ENCODE peak calls at places on chromosomes 5 and 9, in six cellular contexts. One of them, this sample, is unnamed.

GRCh38 chr9:98654247-98654646 is 54.5 kb downstream of the GABBR2 start:
- DNase-seq in psoas muscle: no peak
- DNase-seq in iPS DF 6.9: no peak
- DNase-seq in GM23248: peak
- DNase-seq in CD4-positive, alpha-beta memory T cell: no peak
- DNase-seq in endodermal cell: no peak
- DNase-seq in this sample: peak

GRCh38 chr5:10077721-10078551 is 171.8 kb downstream of the ATPSCKMT start:
- DNase-seq in endodermal cell: no peak
- DNase-seq in CD4-positive, alpha-beta memory T cell: no peak
- DNase-seq in psoas muscle: no peak
- DNase-seq in iPS DF 6.9: no peak
- DNase-seq in GM23248: peak
- DNase-seq in this sample: no peak

GRCh38 chr5:104909803-104910202 is 1347.2 kb upstream of the NUDT12 start:
- DNase-seq in GM23248: no peak
- DNase-seq in endodermal cell: no peak
- DNase-seq in CD4-positive, alpha-beta memory T cell: no peak
- DNase-seq in psoas muscle: no peak
- DNase-seq in iPS DF 6.9: no peak
- DNase-seq in this sample: no peak

GRCh38 chr9:137303031-137303892 is 1.2 kb upstream of the NRARP start:
- DNase-seq in endodermal cell: peak
- DNase-seq in iPS DF 6.9: no peak
- DNase-seq in GM23248: no peak
- DNase-seq in psoas muscle: peak
- DNase-seq in CD4-positive, alpha-beta memory T cell: no peak
- DNase-seq in this sample: no peak

GRCh38 chr5:142145106-142145900 is 36.7 kb downstream of the NDFIP1 start:
- DNase-seq in GM23248: peak
- DNase-seq in CD4-positive, alpha-beta memory T cell: peak
- DNase-seq in psoas muscle: peak
- DNase-seq in endodermal cell: peak
- DNase-seq in iPS DF 6.9: peak
- DNase-seq in this sample: no peak

GRCh38 chr9:124889006-124889405 is 27.1 kb downstream of the ARPC5L start:
- DNase-seq in CD4-positive, alpha-beta memory T cell: no peak
- DNase-seq in endodermal cell: no peak
- DNase-seq in psoas muscle: no peak
- DNase-seq in iPS DF 6.9: no peak
- DNase-seq in GM23248: no peak
- DNase-seq in this sample: no peak

GRCh38 chr5:174433098-174433497 is 291.3 kb upstream of the MSX2 start:
- DNase-seq in iPS DF 6.9: no peak
- DNase-seq in endodermal cell: no peak
- DNase-seq in GM23248: no peak
- DNase-seq in CD4-positive, alpha-beta memory T cell: no peak
- DNase-seq in psoas muscle: no peak
- DNase-seq in this sample: no peak

GRCh38 chr9:100306283-100306682 is 46.5 kb downstream of the TEX10 start:
- DNase-seq in psoas muscle: no peak
- DNase-seq in GM23248: no peak
- DNase-seq in iPS DF 6.9: no peak
- DNase-seq in endodermal cell: no peak
- DNase-seq in CD4-positive, alpha-beta memory T cell: no peak
- DNase-seq in this sample: no peak

GRCh38 chr9:88092699-88093359 is 45.4 kb downstream of the SPATA31C2 start:
- DNase-seq in endodermal cell: peak
- DNase-seq in iPS DF 6.9: no peak
- DNase-seq in psoas muscle: no peak
- DNase-seq in CD4-positive, alpha-beta memory T cell: no peak
- DNase-seq in GM23248: no peak
- DNase-seq in this sample: no peak

GRCh38 chr5:174235993-174236528 is 190.6 kb downstream of the NSG2 start:
- DNase-seq in psoas muscle: no peak
- DNase-seq in GM23248: no peak
- DNase-seq in iPS DF 6.9: no peak
- DNase-seq in endodermal cell: no peak
- DNase-seq in CD4-positive, alpha-beta memory T cell: no peak
- DNase-seq in this sample: no peak

GRCh38 chr9:93200449-93200742 is 16.5 kb downstream of the WNK2 start:
- DNase-seq in CD4-positive, alpha-beta memory T cell: no peak
- DNase-seq in psoas muscle: no peak
- DNase-seq in endodermal cell: no peak
- DNase-seq in iPS DF 6.9: no peak
- DNase-seq in GM23248: no peak
- DNase-seq in this sample: no peak

GRCh38 chr9:109956811-109957440 is 176.9 kb downstream of the PALM2AKAP2 start:
- DNase-seq in GM23248: peak
- DNase-seq in endodermal cell: no peak
- DNase-seq in iPS DF 6.9: no peak
- DNase-seq in CD4-positive, alpha-beta memory T cell: no peak
- DNase-seq in psoas muscle: no peak
- DNase-seq in this sample: no peak

GRCh38 chr5:168305281-168305680 is 13.8 kb downstream of the WWC1 start:
- DNase-seq in GM23248: no peak
- DNase-seq in iPS DF 6.9: no peak
- DNase-seq in CD4-positive, alpha-beta memory T cell: no peak
- DNase-seq in endodermal cell: no peak
- DNase-seq in psoas muscle: no peak
- DNase-seq in this sample: no peak

GRCh38 chr5:93246093-93246855 is 334.7 kb downstream of the NR2F1-AS1 start:
- DNase-seq in iPS DF 6.9: no peak
- DNase-seq in endodermal cell: peak
- DNase-seq in CD4-positive, alpha-beta memory T cell: no peak
- DNase-seq in psoas muscle: no peak
- DNase-seq in GM23248: peak
- DNase-seq in this sample: no peak

GRCh38 chr9:16262467-16263261 is 607.8 kb downstream of the BNC2 start:
- DNase-seq in endodermal cell: peak
- DNase-seq in CD4-positive, alpha-beta memory T cell: no peak
- DNase-seq in iPS DF 6.9: no peak
- DNase-seq in psoas muscle: no peak
- DNase-seq in GM23248: no peak
- DNase-seq in this sample: no peak

GRCh38 chr5:42250-42649 is 49.7 kb upstream of the PLEKHG4B start:
- DNase-seq in CD4-positive, alpha-beta memory T cell: no peak
- DNase-seq in iPS DF 6.9: no peak
- DNase-seq in psoas muscle: no peak
- DNase-seq in GM23248: peak
- DNase-seq in endodermal cell: peak
- DNase-seq in this sample: no peak

GRCh38 chr5:111755264-111755941 is 1.6 kb downstream of the NREP start:
- DNase-seq in psoas muscle: no peak
- DNase-seq in endodermal cell: no peak
- DNase-seq in iPS DF 6.9: no peak
- DNase-seq in CD4-positive, alpha-beta memory T cell: no peak
- DNase-seq in GM23248: peak
- DNase-seq in this sample: no peak

GRCh38 chr9:14428781-14429230 is 114.9 kb upstream of the NFIB start:
- DNase-seq in endodermal cell: peak
- DNase-seq in CD4-positive, alpha-beta memory T cell: no peak
- DNase-seq in GM23248: peak
- DNase-seq in iPS DF 6.9: peak
- DNase-seq in psoas muscle: peak
- DNase-seq in this sample: no peak

GRCh38 chr9:122356627-122357026 is 14.2 kb upstream of the PTGS1 start:
- DNase-seq in iPS DF 6.9: no peak
- DNase-seq in endodermal cell: peak
- DNase-seq in psoas muscle: no peak
- DNase-seq in CD4-positive, alpha-beta memory T cell: no peak
- DNase-seq in GM23248: peak
- DNase-seq in this sample: no peak

GRCh38 chr5:36366883-36367282 is 65.2 kb upstream of the RANBP3L start:
- DNase-seq in CD4-positive, alpha-beta memory T cell: no peak
- DNase-seq in psoas muscle: no peak
- DNase-seq in iPS DF 6.9: no peak
- DNase-seq in endodermal cell: no peak
- DNase-seq in GM23248: peak
- DNase-seq in this sample: no peak

GRCh38 chr9:96219615-96220257 is 82.2 kb downstream of the HSD17B3 start:
- DNase-seq in GM23248: peak
- DNase-seq in psoas muscle: peak
- DNase-seq in iPS DF 6.9: peak
- DNase-seq in endodermal cell: peak
- DNase-seq in CD4-positive, alpha-beta memory T cell: no peak
- DNase-seq in this sample: no peak

GRCh38 chr5:66306105-66306843 is 162.2 kb downstream of the SREK1 start:
- DNase-seq in psoas muscle: no peak
- DNase-seq in endodermal cell: peak
- DNase-seq in CD4-positive, alpha-beta memory T cell: no peak
- DNase-seq in iPS DF 6.9: peak
- DNase-seq in GM23248: peak
- DNase-seq in this sample: peak

GRCh38 chr5:174323878-174324281 is 278.4 kb downstream of the NSG2 start:
- DNase-seq in CD4-positive, alpha-beta memory T cell: no peak
- DNase-seq in GM23248: peak
- DNase-seq in psoas muscle: no peak
- DNase-seq in iPS DF 6.9: peak
- DNase-seq in endodermal cell: peak
- DNase-seq in this sample: peak

GRCh38 chr9:100064872-100065581 is 33.8 kb downstream of the ERP44 start:
- DNase-seq in psoas muscle: no peak
- DNase-seq in iPS DF 6.9: no peak
- DNase-seq in CD4-positive, alpha-beta memory T cell: no peak
- DNase-seq in GM23248: peak
- DNase-seq in endodermal cell: no peak
- DNase-seq in this sample: peak

GRCh38 chr5:173618927-173619519 is 2.6 kb upstream of the BOD1 start:
- DNase-seq in endodermal cell: peak
- DNase-seq in CD4-positive, alpha-beta memory T cell: peak
- DNase-seq in psoas muscle: no peak
- DNase-seq in GM23248: peak
- DNase-seq in iPS DF 6.9: peak
- DNase-seq in this sample: no peak

GRCh38 chr5:53418844-53419243 is 61.6 kb upstream of the FST start:
- DNase-seq in iPS DF 6.9: no peak
- DNase-seq in psoas muscle: no peak
- DNase-seq in endodermal cell: no peak
- DNase-seq in CD4-positive, alpha-beta memory T cell: no peak
- DNase-seq in GM23248: peak
- DNase-seq in this sample: peak

GRCh38 chr5:139787568-139788293 is 7.9 kb upstream of the PSD2 start:
- DNase-seq in CD4-positive, alpha-beta memory T cell: peak
- DNase-seq in psoas muscle: peak
- DNase-seq in GM23248: peak
- DNase-seq in endodermal cell: peak
- DNase-seq in iPS DF 6.9: no peak
- DNase-seq in this sample: peak

GRCh38 chr5:144469106-144469505 is 298.4 kb downstream of the KCTD16 start:
- DNase-seq in CD4-positive, alpha-beta memory T cell: no peak
- DNase-seq in psoas muscle: no peak
- DNase-seq in GM23248: peak
- DNase-seq in iPS DF 6.9: no peak
- DNase-seq in endodermal cell: no peak
- DNase-seq in this sample: no peak

GRCh38 chr9:134627417-134628353 is 13.9 kb upstream of the COL5A1 start:
- DNase-seq in iPS DF 6.9: no peak
- DNase-seq in GM23248: no peak
- DNase-seq in psoas muscle: no peak
- DNase-seq in endodermal cell: peak
- DNase-seq in CD4-positive, alpha-beta memory T cell: no peak
- DNase-seq in this sample: no peak

GRCh38 chr5:93677344-93678021 is 63.9 kb downstream of the POU5F2 start:
- DNase-seq in GM23248: peak
- DNase-seq in iPS DF 6.9: peak
- DNase-seq in CD4-positive, alpha-beta memory T cell: no peak
- DNase-seq in endodermal cell: peak
- DNase-seq in psoas muscle: peak
- DNase-seq in this sample: peak

GRCh38 chr5:66927140-66927539 is 269.5 kb downstream of the CD180 start:
- DNase-seq in CD4-positive, alpha-beta memory T cell: no peak
- DNase-seq in psoas muscle: no peak
- DNase-seq in endodermal cell: no peak
- DNase-seq in GM23248: no peak
- DNase-seq in iPS DF 6.9: no peak
- DNase-seq in this sample: no peak

GRCh38 chr9:133137451-133138231 is 16.6 kb upstream of the RALGDS start:
- DNase-seq in psoas muscle: peak
- DNase-seq in endodermal cell: no peak
- DNase-seq in CD4-positive, alpha-beta memory T cell: no peak
- DNase-seq in GM23248: no peak
- DNase-seq in iPS DF 6.9: no peak
- DNase-seq in this sample: no peak

GRCh38 chr9:105054488-105054887 is 126.5 kb upstream of the ABCA1 start:
- DNase-seq in psoas muscle: no peak
- DNase-seq in CD4-positive, alpha-beta memory T cell: no peak
- DNase-seq in iPS DF 6.9: no peak
- DNase-seq in endodermal cell: no peak
- DNase-seq in GM23248: peak
- DNase-seq in this sample: peak

This sample was measured in foreskin keratinocyte.